ENCODE peak calls at places on chromosomes 16 and 17, in seven cellular contexts. M is H9, T is mesenchymal stem cell, X is H1, F is mesendoderm, U is neuronal stem cell, O is trophoblast cell. E is an unnamed sample.

GRCh38 chr17:79970576-79971068 is 65.0 kb downstream of the TBC1D16 start:
- DNase-seq in M (peak; percentile 85), T (peak; percentile 15), X (no peak), F (peak; percentile 83), U (no peak), O (peak; percentile 35), E (peak; percentile 10)

GRCh38 chr16:14193316-14193871 is 122.3 kb downstream of the MRTFB start:
- DNase-seq in M (no peak), T (no peak), X (no peak), F (no peak), U (no peak), O (no peak), E (no peak)

GRCh38 chr17:3913531-3914318 is 2.5 kb downstream of the P2RX1 start:
- DNase-seq in M (peak; percentile 94), T (peak; percentile 80), X (peak; percentile 58), F (peak; percentile 78), U (peak; percentile 74), O (peak; percentile 54), E (peak; percentile 76)

GRCh38 chr16:73066927-73067670 is 19.2 kb upstream of the ZFHX3 start:
- DNase-seq in M (no peak), T (peak; percentile 82), X (no peak), F (no peak), U (no peak), O (no peak), E (peak; percentile 75)

GRCh38 chr16:22614271-22614947 is 103.7 kb downstream of the NPIPB5 start:
- DNase-seq in M (no peak), T (no peak), X (no peak), F (no peak), U (no peak), O (no peak), E (no peak)

GRCh38 chr16:5056347-5056746 is 9.4 kb downstream of the C16orf89 start:
- DNase-seq in M (peak; percentile 81), T (peak; percentile 14), X (no peak), F (peak; percentile 81), U (no peak), O (no peak), E (no peak)

GRCh38 chr17:73625006-73625405 is 19.2 kb downstream of the SDK2 start:
- DNase-seq in M (no peak), T (no peak), X (no peak), F (peak; percentile 46), U (no peak), O (peak; percentile 12), E (no peak)

GRCh38 chr17:82449883-82450356 is 632 bp downstream of the CYBC1 start:
- DNase-seq in M (no peak), T (no peak), X (no peak), F (no peak), U (no peak), O (no peak), E (no peak)

GRCh38 chr17:30584810-30585209 is 107.6 kb downstream of the GOSR1 start:
- DNase-seq in M (no peak), T (no peak), X (no peak), F (no peak), U (no peak), O (no peak), E (no peak)

GRCh38 chr17:41411072-41411840 is 13.1 kb downstream of the KRT37 start:
- DNase-seq in M (no peak), T (no peak), X (no peak), F (no peak), U (no peak), O (no peak), E (no peak)

GRCh38 chr16:86739808-86740207 is 161.5 kb downstream of the FOXL1 start:
- DNase-seq in M (no peak), T (no peak), X (no peak), F (no peak), U (no peak), O (no peak), E (no peak)

GRCh38 chr16:598823-599739 is 9.2 kb downstream of the RAB40C start:
- DNase-seq in M (no peak), T (no peak), X (no peak), F (no peak), U (no peak), O (no peak), E (no peak)

GRCh38 chr17:33522623-33523022 is 229.5 kb upstream of the ASIC2 start:
- DNase-seq in M (peak; percentile 71), T (no peak), X (no peak), F (peak; percentile 34), U (no peak), O (no peak), E (no peak)

GRCh38 chr16:66459878-66460277 is 32.8 kb downstream of the BEAN1 start:
- DNase-seq in M (peak; percentile 91), T (no peak), X (no peak), F (peak; percentile 69), U (no peak), O (no peak), E (no peak)

GRCh38 chr16:31052131-31052530 is 18.8 kb downstream of the STX4 start:
- DNase-seq in M (no peak), T (peak; percentile 95), X (no peak), F (no peak), U (no peak), O (peak; percentile 87), E (peak; percentile 97)

GRCh38 chr16:86491643-86492030 is 18.7 kb upstream of the FOXF1 start:
- DNase-seq in M (no peak), T (peak; percentile 41), X (no peak), F (no peak), U (no peak), O (no peak), E (no peak)

GRCh38 chr17:32483451-32484019 is 3.3 kb upstream of the CDK5R1 start:
- DNase-seq in M (peak; percentile 92), T (peak; percentile 74), X (no peak), F (peak; percentile 97), U (peak; percentile 62), O (no peak), E (peak; percentile 61)

GRCh38 chr16:3158014-3158497 is 23.2 kb downstream of the ZNF213 start:
- DNase-seq in M (no peak), T (peak; percentile 58), X (no peak), F (peak; percentile 36), U (peak; percentile 48), O (peak; percentile 33), E (no peak)

GRCh38 chr16:77469639-77470038 is 34.8 kb upstream of the ADAMTS18 start:
- DNase-seq in M (no peak), T (no peak), X (no peak), F (no peak), U (no peak), O (no peak), E (no peak)

GRCh38 chr17:5014357-5014756 is 16.6 kb downstream of the KIF1C start:
- DNase-seq in M (no peak), T (no peak), X (no peak), F (no peak), U (no peak), O (no peak), E (no peak)

GRCh38 chr17:75514299-75515228 is 773 bp downstream of the CASKIN2 start:
- DNase-seq in M (no peak), T (peak; percentile 39), X (no peak), F (peak; percentile 37), U (peak; percentile 52), O (no peak), E (peak; percentile 23)

GRCh38 chr17:48530208-48530886 is 464 bp downstream of the HOXB1 start:
- DNase-seq in M (peak; percentile 55), T (no peak), X (no peak), F (no peak), U (no peak), O (no peak), E (no peak)

GRCh38 chr17:48528153-48528912 is 2.5 kb downstream of the HOXB1 start:
- DNase-seq in M (peak; percentile 74), T (peak; percentile 10), X (no peak), F (no peak), U (no peak), O (no peak), E (no peak)

GRCh38 chr17:48529191-48529979 is 1.4 kb downstream of the HOXB1 start:
- DNase-seq in M (peak; percentile 75), T (no peak), X (no peak), F (no peak), U (no peak), O (no peak), E (no peak)

GRCh38 chr17:48532261-48532660 is 1.4 kb upstream of the HOXB1 start:
- DNase-seq in M (no peak), T (no peak), X (no peak), F (no peak), U (no peak), O (no peak), E (no peak)

DNA sequence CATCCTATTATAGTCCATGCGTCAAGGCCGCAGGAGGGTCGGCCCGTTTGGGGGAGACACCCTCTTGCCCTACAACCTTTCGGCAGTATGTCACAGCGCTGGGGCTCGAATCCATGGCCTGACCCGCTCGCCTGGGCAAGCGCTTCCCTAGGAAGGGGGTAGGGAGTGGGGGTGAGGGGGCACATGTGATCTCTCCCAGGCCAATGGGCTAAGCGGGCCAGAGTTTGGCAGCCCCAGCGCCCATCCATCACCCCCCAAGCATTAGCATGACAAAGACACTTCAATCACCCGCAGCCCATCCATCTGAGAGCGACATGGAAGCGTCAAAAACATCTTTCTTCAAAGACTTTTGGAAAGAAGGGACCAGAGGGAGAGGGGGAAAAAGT is at the start of gene HOXB1:
- DNase-seq in M (peak; percentile 90), T (no peak), X (no peak), F (no peak), U (no peak), O (no peak), E (no peak)
- H4K8ac ChIP-seq in M (no peak within 1 kb of the TSS), T (no peak within 1 kb of the TSS), X (no peak within 1 kb of the TSS), F (no peak within 1 kb of the TSS), U (no peak within 1 kb of the TSS), O (peak within 1 kb of the TSS; percentile 5), E (no peak within 1 kb of the TSS)

DNA sequence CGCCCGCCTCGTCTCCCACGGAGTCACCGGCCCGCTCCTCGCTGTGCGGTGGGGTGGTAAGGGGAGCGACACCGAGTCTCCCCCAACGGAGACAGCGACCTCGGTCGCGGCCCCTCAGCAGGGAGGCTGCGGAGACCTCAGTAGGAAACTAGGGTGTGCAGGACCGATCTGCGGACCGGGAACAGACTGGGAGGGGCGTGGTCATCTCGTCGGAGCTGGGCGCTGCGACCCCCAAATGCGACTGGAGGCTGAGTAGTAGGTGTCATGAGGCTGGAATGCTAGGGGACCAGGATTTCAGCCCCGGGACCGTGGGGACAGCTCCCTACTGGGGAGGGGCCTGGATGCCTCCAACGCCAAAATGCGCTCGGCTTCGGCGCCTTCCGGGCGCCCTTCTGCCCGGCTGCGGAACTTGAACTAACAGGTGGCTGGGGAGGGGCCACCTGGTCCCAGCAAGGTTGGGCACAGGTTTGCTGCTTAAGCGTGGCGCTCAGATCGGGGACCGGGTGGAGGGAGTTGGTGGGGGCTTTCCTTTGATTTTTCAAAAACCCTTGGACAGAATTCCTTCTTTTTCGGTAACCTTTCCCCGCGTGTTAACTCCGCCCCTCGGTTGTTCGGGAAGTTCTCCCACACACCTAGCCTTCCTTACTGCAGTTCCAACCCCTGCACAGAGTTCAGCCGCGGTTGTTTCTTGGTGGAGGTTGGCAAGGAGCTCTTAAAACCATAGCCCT is 1.5 kb downstream of the CACNG4 start:
- DNase-seq in M (peak; percentile 73), T (no peak), X (no peak), F (peak; percentile 69), U (no peak), O (no peak), E (no peak)
- H4K8ac ChIP-seq in M (no peak overlapping the region), T (no peak overlapping the region), X (no peak overlapping the region), F (no peak overlapping the region), U (no peak overlapping the region), O (no peak overlapping the region), E (no peak overlapping the region)

GRCh38 chr17:8046306-8046928 is 7.6 kb downstream of the ALOX15B start:
- DNase-seq in M (no peak), T (no peak), X (no peak), F (no peak), U (no peak), O (no peak), E (no peak)
- H4K8ac ChIP-seq in M (no peak overlapping the region), T (no peak overlapping the region), X (no peak overlapping the region), F (no peak overlapping the region), U (no peak overlapping the region), O (no peak overlapping the region), E (no peak overlapping the region)

GRCh38 chr17:68516732-68517131 is 4.5 kb downstream of the PRKAR1A start:
- DNase-seq in M (no peak), T (no peak), X (no peak), F (no peak), U (no peak), O (no peak), E (peak; percentile 15)
- H4K8ac ChIP-seq in M (no peak overlapping the region), T (no peak overlapping the region), X (no peak overlapping the region), F (no peak overlapping the region), U (no peak overlapping the region), O (no peak overlapping the region), E (no peak overlapping the region)

E was measured in IMR-90.